ENCODE peak calls at places on chromosome X, in six cellular contexts. U is ovary, H is uterus, A is heart left ventricle, E is IMR-90, N is GM12891. S is an unnamed sample.

GRCh38 chrX:150049647-150050046 is 111.4 kb upstream of the EOLA2 start:
- DNase-seq in A (no peak), N (no peak), H (no peak), U (no peak), E (peak; percentile 54), S (no peak)

GRCh38 chrX:110741213-110741796 is 54.3 kb downstream of the CHRDL1 start:
- DNase-seq in N (no peak), A (no peak), U (no peak), H (no peak), E (peak; percentile 73), S (no peak)

GRCh38 chrX:57132046-57132445 is 5.2 kb downstream of the SPIN2A start:
- DNase-seq in E (no peak), A (no peak), N (no peak), H (no peak), U (no peak), S (no peak)

GRCh38 chrX:114717921-114718320 is 134.0 kb downstream of the HTR2C start:
- DNase-seq in A (no peak), H (no peak), N (no peak), U (no peak), E (no peak), S (no peak)

GRCh38 chrX:75278991-75279390 is 5.1 kb downstream of the UPRT start:
- DNase-seq in A (no peak), N (no peak), E (no peak), U (no peak), H (no peak), S (no peak)

GRCh38 chrX:51608071-51608470 is 10.6 kb downstream of the CENPVL3 start:
- DNase-seq in H (no peak), A (no peak), N (no peak), U (no peak), E (peak; percentile 1), S (no peak)

GRCh38 chrX:107549504-107549903 is 78.8 kb upstream of the PRPS1 start:
- DNase-seq in E (no peak), A (no peak), N (no peak), U (no peak), H (no peak), S (no peak)

GRCh38 chrX:7027071-7027470 is 120.4 kb upstream of the STS start:
- DNase-seq in H (no peak), U (no peak), N (no peak), E (no peak), A (no peak), S (no peak)

GRCh38 chrX:9627827-9628406 is 137.7 kb downstream of the GPR143 start:
- DNase-seq in A (no peak), H (no peak), U (no peak), E (peak; percentile 41), N (no peak), S (no peak)

GRCh38 chrX:150370589-150371312 is 7.6 kb downstream of the MAMLD1 start:
- DNase-seq in U (no peak), N (no peak), A (no peak), H (no peak), E (peak; percentile 0), S (no peak)

GRCh38 chrX:63657821-63658220 is 127.2 kb downstream of the ARHGEF9 start:
- DNase-seq in N (no peak), H (peak; percentile 45), U (no peak), A (peak; percentile 60), E (peak; percentile 78), S (no peak)

GRCh38 chrX:37998586-37999267 is 7.6 kb upstream of the SYTL5 start:
- DNase-seq in A (no peak), U (no peak), H (no peak), E (peak; percentile 80), N (no peak), S (no peak)

GRCh38 chrX:138157850-138158249 is 553.7 kb downstream of the FGF13 start:
- DNase-seq in A (no peak), N (no peak), E (no peak), U (no peak), H (no peak), S (no peak)

GRCh38 chrX:45063319-45064095 is 137.2 kb downstream of the DIPK2B start:
- DNase-seq in A (no peak), U (no peak), N (no peak), H (no peak), E (peak; percentile 7), S (no peak)

GRCh38 chrX:45735571-45735970 is 534.9 kb upstream of the DIPK2B start:
- DNase-seq in N (no peak), U (no peak), E (no peak), H (no peak), A (no peak), S (no peak)

GRCh38 chrX:114797494-114797893 is 213.6 kb downstream of the HTR2C start:
- DNase-seq in H (no peak), E (no peak), U (no peak), N (no peak), A (no peak), S (no peak)

GRCh38 chrX:27571164-27571563 is 19.0 kb upstream of the DCAF8L2 start:
- DNase-seq in N (no peak), H (no peak), U (no peak), E (no peak), A (no peak), S (no peak)

DNA sequence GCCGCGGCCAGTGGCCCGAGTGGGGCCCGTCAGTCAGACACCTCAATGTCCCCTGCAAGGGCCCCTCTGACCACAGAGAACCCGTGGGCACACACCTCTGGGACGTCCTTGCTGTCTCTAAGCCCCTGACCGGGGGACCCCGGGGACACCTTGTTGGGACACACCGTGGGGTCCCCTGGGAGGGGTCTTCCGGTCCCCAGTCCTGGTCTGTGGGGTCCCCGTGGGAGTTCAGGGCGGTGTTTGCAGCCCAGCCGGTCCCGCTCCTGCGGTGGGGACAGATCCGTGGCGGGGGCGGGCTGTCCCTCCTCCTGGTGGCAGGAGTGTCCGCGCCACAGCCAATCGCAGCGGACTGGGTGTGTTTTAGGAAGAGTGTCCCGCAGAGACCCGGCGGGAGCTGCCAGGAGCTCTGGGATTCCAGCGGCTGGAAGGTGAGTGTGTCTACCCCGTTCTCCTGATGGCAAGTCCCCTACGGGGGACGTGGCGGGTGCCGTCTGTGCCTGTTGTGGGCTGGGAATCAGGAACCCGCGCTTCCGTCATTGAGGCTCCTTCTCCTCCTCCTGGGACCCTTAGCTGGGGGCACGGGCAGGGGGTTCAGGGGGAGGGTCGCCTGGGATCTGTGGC is 5.1 kb upstream of the PLCXD1 start:
- DNase-seq in U (no peak), H (peak; percentile 34), E (peak; percentile 37), A (peak; percentile 92), N (peak; percentile 75), S (no peak)
- TF ChIP-seq POLR2A in U (no peak), H (no peak), E (peak; percentile 87), A (peak; percentile 48), N (no peak), S (peak; percentile 30)

GRCh38 chrX:101619336-101619735 is 1.5 kb upstream of the ARMCX6 start:
- DNase-seq in A (no peak), E (peak; percentile 22), U (no peak), N (no peak), H (no peak), S (peak; percentile 5)

GRCh38 chrX:101617211-101618191 is at the start of gene ARMCX6:
- DNase-seq in E (peak; percentile 77), A (peak; percentile 83), U (peak; percentile 79), N (peak; percentile 44), H (peak; percentile 76), S (peak; percentile 88)
- TF ChIP-seq POLR2A in E (no peak), A (peak; percentile 17), U (peak; percentile 50), N (no peak), H (peak; percentile 33), S (peak; percentile 58)

GRCh38 chrX:47484885-47485284 is 1.9 kb upstream of the ZNF41 start:
- DNase-seq in H (no peak), N (no peak), E (no peak), U (no peak), A (no peak), S (no peak)

GRCh38 chrX:47483310-47484268 is 567 bp upstream of the ZNF41 start:
- DNase-seq in A (peak; percentile 56), U (peak; percentile 21), H (peak; percentile 22), N (no peak), E (peak; percentile 30), S (peak; percentile 33)

GRCh38 chrX:47482065-47482511 is 934 bp downstream of the ZNF41 start:
- DNase-seq in H (no peak), A (no peak), N (no peak), E (no peak), U (no peak), S (no peak)

GRCh38 chrX:47481160-47481559 is 1.9 kb downstream of the ZNF41 start:
- DNase-seq in U (no peak), H (no peak), A (no peak), E (no peak), N (no peak), S (no peak)

DNA sequence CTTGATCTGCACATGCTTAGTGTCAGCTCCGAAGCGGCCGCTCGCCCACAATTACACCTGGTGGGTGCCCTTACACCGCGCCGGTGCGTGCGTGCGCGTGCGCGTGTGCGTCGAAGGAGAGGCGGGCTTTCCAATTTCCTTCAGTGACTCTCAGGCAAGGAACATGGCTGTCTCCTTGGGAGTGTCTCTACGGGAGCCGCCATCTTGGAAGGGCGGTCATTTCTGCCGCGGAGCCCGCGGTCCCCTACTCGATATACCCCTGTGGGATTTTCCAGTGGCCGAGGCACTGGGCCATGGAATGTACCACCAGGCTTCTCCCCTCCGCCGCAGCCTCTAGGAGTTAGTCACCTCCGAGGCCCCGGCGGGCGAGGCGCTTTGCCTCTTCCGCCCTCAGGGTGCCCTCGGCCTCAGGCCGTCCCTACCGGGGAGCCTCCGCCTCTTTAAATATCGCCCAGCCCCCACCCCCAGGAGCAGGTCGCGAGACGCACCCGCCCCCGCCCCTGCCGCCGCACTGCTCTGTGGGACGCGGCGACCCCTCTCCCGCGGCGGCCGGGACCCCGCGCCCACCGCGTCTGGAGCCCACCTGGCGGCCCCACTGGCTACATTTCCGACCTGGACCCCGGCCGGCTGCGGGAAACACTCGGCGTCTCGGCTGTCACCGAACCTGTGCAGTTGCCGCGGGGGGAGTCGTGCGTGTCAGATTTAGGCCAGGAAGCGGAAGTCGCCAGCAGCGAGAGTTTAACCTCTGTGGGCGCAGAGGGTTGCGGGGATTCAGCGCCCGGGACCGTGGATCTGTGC is at the start of gene ZNF41:
- DNase-seq in H (peak; percentile 70), E (peak; percentile 78), N (peak; percentile 60), A (peak; percentile 78), U (peak; percentile 66), S (peak; percentile 86)
- TF ChIP-seq POLR2A in H (peak; percentile 42), E (no peak), N (peak; percentile 33), A (peak; percentile 42), U (no peak), S (peak; percentile 64)

DNA sequence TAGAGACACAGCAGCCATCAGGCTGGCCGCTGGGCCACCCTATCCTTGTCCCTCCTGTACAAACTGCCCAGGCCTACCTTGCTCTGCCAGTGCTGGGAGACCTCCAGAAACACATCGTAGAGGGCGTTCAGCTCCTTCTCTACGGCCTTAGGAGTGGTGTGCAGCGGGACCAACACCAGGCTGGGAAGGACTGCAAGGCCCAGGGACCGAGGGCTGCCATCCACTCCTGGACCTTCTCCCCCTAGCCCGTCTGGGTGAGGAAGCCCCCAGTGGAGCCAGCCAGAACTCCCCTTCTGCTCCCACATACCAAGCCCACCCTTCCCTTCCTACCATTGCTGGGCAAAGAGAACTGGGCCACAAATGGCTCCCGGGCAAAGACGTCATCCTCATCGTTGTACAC is 5.0 kb downstream of the RPL10 start:
- DNase-seq in U (no peak), N (no peak), A (no peak), E (no peak), H (no peak), S (no peak)
- TF ChIP-seq POLR2A in U (no peak), N (no peak), A (no peak), E (no peak), H (no peak), S (no peak)

S was measured in erythroblast.